ENCODE peak calls at places on chromosomes 3 and 15, in four cellular contexts. P, M, O and X are unnamed samples.

GRCh38 chr15:99564221-99565030 is 1.4 kb upstream of the MEF2A start:
- DNase-seq in P (peak; percentile 20), M (peak; percentile 19), O (peak; percentile 13), X (no peak)

GRCh38 chr3:113764698-113765097 is 17.9 kb downstream of the ATP6V1A start:
- DNase-seq in P (no peak), M (no peak), O (no peak), X (no peak)

GRCh38 chr3:195794708-195795107 is 17.0 kb downstream of the MUC4 start:
- DNase-seq in P (no peak), M (no peak), O (no peak), X (no peak)

GRCh38 chr3:140911822-140912221 is 29.8 kb upstream of the SLC25A36 start:
- DNase-seq in P (no peak), M (no peak), O (no peak), X (no peak)

GRCh38 chr3:13276438-13277129 is 143.5 kb downstream of the NUP210 start:
- DNase-seq in P (no peak), M (no peak), O (no peak), X (no peak)

GRCh38 chr3:73848173-73848751 is 223.5 kb upstream of the PDZRN3 start:
- DNase-seq in P (no peak), M (no peak), O (peak; percentile 51), X (no peak)

GRCh38 chr3:121809249-121809648 is 25.6 kb downstream of the IQCB1 start:
- DNase-seq in P (no peak), M (no peak), O (no peak), X (no peak)

GRCh38 chr3:101898752-101899169 is 49.4 kb downstream of the NFKBIZ start:
- DNase-seq in P (peak; percentile 24), M (no peak), O (no peak), X (no peak)

GRCh38 chr15:51751687-51752683 is 588 bp downstream of the TMOD2 start:
- DNase-seq in P (peak; percentile 53), M (peak; percentile 30), O (peak; percentile 34), X (no peak)

GRCh38 chr3:51063074-51063473 is 322.0 kb upstream of the MANF start:
- DNase-seq in P (no peak), M (no peak), O (no peak), X (no peak)

GRCh38 chr3:40915346-40915865 is 283.9 kb upstream of the CTNNB1 start:
- DNase-seq in P (no peak), M (no peak), O (no peak), X (no peak)

GRCh38 chr3:170563712-170564423 is 22.0 kb downstream of the SLC7A14 start:
- DNase-seq in P (no peak), M (no peak), O (peak; percentile 82), X (no peak)

GRCh38 chr3:43627360-43627759 is 5.5 kb upstream of the ANO10 start:
- DNase-seq in P (no peak), M (no peak), O (no peak), X (no peak)

GRCh38 chr15:69679623-69680228 is 227.1 kb downstream of the RPLP1 start:
- DNase-seq in P (peak; percentile 44), M (no peak), O (no peak), X (no peak)

GRCh38 chr15:101121511-101122090 is 130.2 kb downstream of the CHSY1 start:
- DNase-seq in P (peak; percentile 64), M (peak; percentile 71), O (peak; percentile 74), X (no peak)

DNA sequence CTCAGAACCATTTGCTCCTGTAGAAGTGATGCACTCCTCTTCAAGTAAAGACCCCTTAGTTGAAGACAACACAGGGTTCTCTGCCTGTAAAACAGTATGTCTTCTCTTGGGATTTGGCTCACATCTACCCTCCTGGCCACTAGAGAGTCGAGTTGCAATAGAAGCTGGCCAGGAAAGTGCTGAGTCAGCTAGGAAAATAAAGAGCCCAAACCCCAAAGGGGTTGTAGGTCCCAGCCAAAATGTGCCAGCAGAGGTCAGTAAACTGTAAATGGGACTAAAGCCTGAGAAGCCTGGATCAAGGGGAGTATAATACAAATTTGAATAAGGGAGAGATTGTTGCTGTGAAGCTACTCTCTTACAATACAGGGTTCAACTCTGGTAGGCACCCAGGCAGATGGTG is 37.2 kb upstream of the THBS1 start:
- DNase-seq in P (no peak), M (no peak), O (no peak), X (no peak)
- TF ChIP-seq CTCF in P (no peak), M (no peak), O (no peak), X (no peak)

GRCh38 chr15:88912500-88912921 is 668 bp downstream of the MFGE8 start:
- DNase-seq in P (no peak), M (no peak), O (no peak), X (no peak)
- TF ChIP-seq POLR2A in P (no peak), M (no peak), O (no peak), X (no peak)

GRCh38 chr3:142676151-142676550 is 47.7 kb upstream of the TRPC1 start:
- DNase-seq in P (no peak), M (no peak), O (no peak), X (no peak)
- TF ChIP-seq CTCF in P (no peak), M (no peak), O (no peak), X (no peak)

GRCh38 chr3:47475570-47476329 is at the start of gene SCAP:
- DNase-seq in P (peak; percentile 95), M (peak; percentile 96), O (peak; percentile 64), X (peak; percentile 61)
- TF ChIP-seq POLR2A in P (peak; percentile 45), M (peak; percentile 14), O (no peak), X (peak; percentile 45)

GRCh38 chr15:77419050-77419835 is 661 bp downstream of the PEAK1 start:
- DNase-seq in P (peak; percentile 52), M (peak; percentile 39), O (peak; percentile 53), X (no peak)
- TF ChIP-seq CTCF in P (peak; percentile 13), M (peak; percentile 11), O (no peak), X (no peak)

DNA sequence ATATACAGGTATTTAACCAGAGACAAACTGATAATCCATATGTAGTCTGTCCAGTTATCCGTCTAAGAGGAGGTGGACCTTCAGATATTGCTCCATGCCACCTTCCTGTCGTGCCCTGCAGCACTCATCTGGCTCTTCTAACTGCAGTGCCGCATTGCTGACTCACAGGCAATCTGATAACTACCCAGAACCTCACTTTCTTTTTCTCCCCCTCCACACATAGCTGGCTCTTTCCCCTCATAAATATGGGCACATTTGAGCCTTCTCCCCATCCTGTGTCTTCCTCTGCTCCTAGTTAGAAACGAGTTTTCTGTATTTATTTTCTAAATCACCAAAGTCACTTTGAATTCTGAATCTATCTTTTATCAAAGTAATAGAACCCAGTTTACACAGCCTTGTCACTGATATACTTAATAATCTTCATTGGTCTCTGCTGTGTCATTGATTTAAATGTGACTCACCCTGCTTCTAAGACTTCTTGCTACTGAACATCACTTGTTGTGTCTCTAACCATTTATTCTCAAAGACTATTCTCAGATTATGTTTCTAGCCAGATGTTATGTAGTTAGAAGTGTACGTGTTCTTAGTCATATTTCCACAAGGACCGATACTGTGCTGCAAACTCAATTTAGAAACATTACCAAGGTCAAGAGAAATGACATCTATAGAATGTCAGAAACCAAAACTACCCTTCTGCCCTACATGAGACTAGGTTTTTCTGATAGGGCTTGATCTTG is 17.4 kb upstream of the KCNMB2 start:
- DNase-seq in P (no peak), M (no peak), O (no peak), X (no peak)
- TF ChIP-seq POLR2A in P (no peak), M (no peak), O (no peak), X (no peak)

GRCh38 chr3:97256060-97256459 is 441.7 kb downstream of the EPHA6 start:
- DNase-seq in P (no peak), M (no peak), O (no peak), X (no peak)
- TF ChIP-seq CTCF in P (no peak), M (no peak), O (peak; percentile 3), X (no peak)

DNA sequence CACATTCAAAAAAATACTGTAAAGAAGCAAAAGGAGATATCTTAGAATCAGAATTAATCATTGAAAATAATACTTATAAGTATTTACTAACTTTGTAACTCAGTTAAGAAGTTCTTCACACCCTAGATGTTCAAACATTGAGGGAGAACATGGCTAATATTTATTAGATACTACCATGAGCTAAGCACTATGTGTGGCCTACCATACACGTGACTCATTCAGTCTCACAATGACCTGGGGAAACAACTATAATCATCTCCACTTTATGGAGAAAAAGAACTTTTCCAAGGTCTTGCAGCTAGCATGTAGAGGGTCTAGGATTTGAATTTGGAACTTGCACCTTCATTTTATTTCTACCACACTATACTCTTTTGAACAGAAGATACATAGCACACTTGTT is 361.9 kb upstream of the CFAP20DC start:
- DNase-seq in P (no peak), M (no peak), O (peak; percentile 43), X (no peak)
- TF ChIP-seq POLR2A in P (no peak), M (no peak), O (no peak), X (no peak)

GRCh38 chr3:100761951-100762350 is 52.7 kb downstream of the TFG start:
- DNase-seq in P (no peak), M (no peak), O (no peak), X (no peak)

GRCh38 chr3:100759162-100759561 is 49.9 kb downstream of the TFG start:
- DNase-seq in P (no peak), M (no peak), O (no peak), X (no peak)

GRCh38 chr3:100760377-100760776 is 51.1 kb downstream of the TFG start:
- DNase-seq in P (no peak), M (no peak), O (no peak), X (no peak)

GRCh38 chr3:100765437-100765975 is 56.2 kb downstream of the TFG start:
- DNase-seq in P (no peak), M (no peak), O (no peak), X (no peak)

DNA sequence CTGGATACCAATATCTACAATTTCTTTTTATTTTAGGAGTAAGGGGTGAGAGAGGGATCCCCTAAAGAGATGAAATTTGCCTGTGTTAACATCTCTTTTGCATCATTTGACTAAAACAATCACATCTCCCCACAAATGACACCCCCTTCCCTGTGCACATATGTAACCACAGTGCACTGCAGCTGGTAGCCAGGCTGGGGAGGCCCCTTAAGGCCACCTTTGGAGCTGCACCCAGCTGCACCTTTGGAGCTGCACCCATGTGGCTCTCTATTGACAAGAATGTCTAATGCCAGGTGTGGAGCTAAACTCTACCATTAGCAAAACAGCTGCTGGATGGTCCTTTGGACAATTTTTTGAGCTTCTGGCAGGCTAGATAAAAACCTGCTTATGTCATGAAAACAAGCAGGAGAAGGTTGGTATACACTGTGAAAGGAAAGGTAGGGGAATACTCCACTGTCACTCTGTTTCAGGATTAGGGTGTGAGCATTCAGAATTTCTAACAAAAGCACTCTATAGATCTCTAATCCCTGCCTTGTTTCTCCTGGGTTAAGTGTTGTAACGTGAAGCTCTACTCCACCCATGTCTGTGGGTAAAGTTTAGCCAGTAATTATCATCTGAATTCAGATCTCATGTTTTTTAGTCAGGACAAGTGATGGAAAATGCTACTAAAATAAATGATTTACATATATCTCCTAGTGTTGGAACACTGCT is 52.1 kb downstream of the TFG start:
- DNase-seq in P (no peak), M (peak; percentile 17), O (no peak), X (no peak)
- TF ChIP-seq CTCF in P (no peak), M (no peak), O (no peak), X (no peak)